ENCODE peak calls at places on chromosomes 4 and X, in nine cellular contexts. W is GM19239; G is upper lobe of right lung; U is NCI-H2029 treated with DMSO at 0.1 percent for 48 hours; A is CD4-positive, CD25-positive, alpha-beta regulatory T cell; I is retinal pigment epithelial cell; H is coronary artery; S is foreskin fibroblast; R is left lung. K is an unnamed sample.
A peak's percentile ranks its signal among the peaks of the same experiment; 100 is the strongest.

GRCh38 chr4:4607336-4608213 is 65.7 kb upstream of the STX18 start:
- DNase-seq in H (peak; percentile 29), R (no peak), A (no peak), U (no peak), I (no peak), G (no peak), W (no peak), S (no peak), K (no peak)

GRCh38 chr4:180356766-180357165 is 1886.4 kb upstream of the TENM3 start:
- DNase-seq in S (no peak), G (no peak), A (no peak), U (no peak), I (no peak), R (no peak), H (no peak), W (no peak), K (no peak)

GRCh38 chrX:153668423-153669173 is 5.0 kb downstream of the PNCK start:
- DNase-seq in W (no peak), I (no peak), U (no peak), H (peak; percentile 61), S (no peak), R (no peak), A (no peak), G (peak; percentile 38), K (no peak)

GRCh38 chrX:53440631-53441517 is 6.7 kb upstream of the HSD17B10 start:
- DNase-seq in U (no peak), R (peak; percentile 82), W (no peak), I (no peak), S (peak; percentile 56), G (peak; percentile 75), H (peak; percentile 83), A (peak; percentile 31), K (no peak)

GRCh38 chr4:155807021-155807420 is 48.2 kb downstream of the GUCY1B1 start:
- DNase-seq in S (peak; percentile 60), R (no peak), H (no peak), W (no peak), A (no peak), G (no peak), U (no peak), I (no peak), K (no peak)

GRCh38 chrX:74383611-74384010 is 37.7 kb upstream of the SLC16A2 start:
- DNase-seq in U (no peak), I (no peak), H (no peak), R (no peak), W (peak; percentile 1), A (peak; percentile 19), S (peak; percentile 37), G (no peak), K (peak; percentile 1)

GRCh38 chr4:6608758-6609414 is 31.6 kb upstream of the MRFAP1 start:
- DNase-seq in G (no peak), A (no peak), U (no peak), I (no peak), H (no peak), W (no peak), S (no peak), R (no peak), K (no peak)

GRCh38 chrX:9341305-9342201 is 123.3 kb upstream of the TBL1X start:
- DNase-seq in G (peak; percentile 79), S (no peak), H (no peak), U (no peak), W (no peak), R (peak; percentile 84), A (peak; percentile 89), I (no peak), K (no peak)

GRCh38 chr4:76296421-76296820 is 10.1 kb upstream of the STBD1 start:
- DNase-seq in I (no peak), U (no peak), W (no peak), G (no peak), R (no peak), H (no peak), S (no peak), A (no peak), K (no peak)

GRCh38 chr4:21885241-21885640 is 63.3 kb downstream of the KCNIP4 start:
- DNase-seq in R (no peak), U (no peak), G (no peak), W (no peak), I (no peak), H (no peak), S (peak; percentile 55), A (no peak), K (no peak)

GRCh38 chrX:44570524-44570923 is 27.9 kb upstream of the FUNDC1 start:
- DNase-seq in S (no peak), W (no peak), H (no peak), G (no peak), A (no peak), U (no peak), R (no peak), I (no peak), K (no peak)

GRCh38 chrX:154458116-154458953 is at the start of gene PLXNA3:
- DNase-seq in G (peak; percentile 78), W (peak; percentile 53), H (no peak), R (no peak), S (no peak), U (no peak), A (peak; percentile 57), I (no peak), K (peak; percentile 56)

GRCh38 chrX:16643160-16643559 is 6.8 kb upstream of the S100G start:
- DNase-seq in H (no peak), G (no peak), W (no peak), A (no peak), S (peak; percentile 41), R (no peak), U (no peak), I (no peak), K (no peak)

GRCh38 chrX:110293658-110294453 is 24.0 kb downstream of the AMMECR1 start:
- DNase-seq in G (no peak), S (no peak), W (no peak), I (no peak), A (no peak), H (no peak), R (no peak), U (no peak), K (no peak)

GRCh38 chr4:174591243-174592021 is 69.1 kb upstream of the HPGD start:
- DNase-seq in G (no peak), W (no peak), U (no peak), R (no peak), H (no peak), S (no peak), I (no peak), A (peak; percentile 73), K (no peak)

GRCh38 chr4:20276848-20277247 is 25.1 kb downstream of the SLIT2 start:
- DNase-seq in H (no peak), G (no peak), R (no peak), A (no peak), U (no peak), S (no peak), W (no peak), I (no peak), K (no peak)

GRCh38 chr4:176376032-176376614 is 56.4 kb downstream of the SPCS3 start:
- DNase-seq in W (no peak), H (no peak), U (no peak), S (no peak), A (peak; percentile 7), R (no peak), I (peak; percentile 6), G (no peak), K (no peak)

GRCh38 chr4:97252615-97253154 is 890.6 kb downstream of the STPG2 start:
- DNase-seq in R (no peak), G (no peak), U (no peak), I (no peak), S (no peak), H (no peak), A (no peak), W (no peak), K (no peak)

GRCh38 chr4:137819964-137820383 is 287.7 kb upstream of the PCDH18 start:
- DNase-seq in G (no peak), H (no peak), U (peak; percentile 61), I (peak; percentile 31), A (peak; percentile 2), S (peak; percentile 45), W (no peak), R (no peak), K (no peak)

GRCh38 chr4:110850461-110851447 is 227.9 kb upstream of the PITX2 start:
- DNase-seq in W (no peak), S (no peak), I (no peak), H (no peak), R (no peak), U (no peak), A (no peak), G (no peak), K (no peak)

GRCh38 chr4:59881632-59882031 is 1318.5 kb upstream of the ADGRL3 start:
- DNase-seq in W (no peak), S (no peak), G (no peak), U (no peak), A (no peak), H (no peak), I (no peak), R (no peak), K (no peak)

GRCh38 chrX:44344194-44344593 is 722 bp upstream of the EFHC2 start:
- DNase-seq in H (no peak), S (no peak), U (no peak), A (peak; percentile 73), W (no peak), I (no peak), R (peak; percentile 41), G (peak; percentile 55), K (no peak)

GRCh38 chr4:41102360-41103092 is 111.8 kb downstream of the APBB2 start:
- DNase-seq in A (no peak), G (no peak), W (no peak), U (no peak), I (no peak), H (no peak), S (no peak), R (no peak), K (no peak)

K was measured in neural crest cell.